ENCODE peak calls at places on chromosomes 7 and 10, in six cellular contexts. One of them, this sample, is unnamed.

GRCh38 chr7:91265693-91266066 is 1.4 kb downstream of the FZD1 start:
- DNase-seq in GM23338: peak; percentile 36
- DNase-seq in ovary: no peak
- DNase-seq in GM12865: peak; percentile 35
- DNase-seq in fibroblast of mammary gland: no peak
- DNase-seq in HFFc6: no peak
- DNase-seq in this sample: no peak

GRCh38 chr7:128886391-128887168 is 23.9 kb downstream of the ATP6V1F start:
- DNase-seq in GM23338: no peak
- DNase-seq in ovary: no peak
- DNase-seq in GM12865: no peak
- DNase-seq in fibroblast of mammary gland: no peak
- DNase-seq in HFFc6: no peak
- DNase-seq in this sample: no peak

GRCh38 chr7:19069842-19070241 is 47.6 kb downstream of the TWIST1 start:
- DNase-seq in GM23338: peak; percentile 59
- DNase-seq in ovary: no peak
- DNase-seq in GM12865: no peak
- DNase-seq in fibroblast of mammary gland: peak; percentile 26
- DNase-seq in HFFc6: peak; percentile 15
- DNase-seq in this sample: no peak

GRCh38 chr7:25781704-25782103 is 370.3 kb upstream of the NFE2L3 start:
- DNase-seq in GM23338: no peak
- DNase-seq in ovary: no peak
- DNase-seq in GM12865: no peak
- DNase-seq in fibroblast of mammary gland: no peak
- DNase-seq in HFFc6: no peak
- DNase-seq in this sample: no peak

GRCh38 chr10:114176511-114176910 is 2.5 kb upstream of the CCDC186 start:
- DNase-seq in GM23338: no peak
- DNase-seq in ovary: no peak
- DNase-seq in GM12865: no peak
- DNase-seq in fibroblast of mammary gland: no peak
- DNase-seq in HFFc6: no peak
- DNase-seq in this sample: no peak

GRCh38 chr10:77111611-77112550 is 525.7 kb downstream of the KCNMA1 start:
- DNase-seq in GM23338: peak; percentile 74
- DNase-seq in ovary: no peak
- DNase-seq in GM12865: peak; percentile 34
- DNase-seq in fibroblast of mammary gland: peak; percentile 89
- DNase-seq in HFFc6: peak; percentile 80
- DNase-seq in this sample: peak; percentile 49

GRCh38 chr7:64768824-64769223 is 25.4 kb upstream of the ZNF138 start:
- DNase-seq in GM23338: no peak
- DNase-seq in ovary: no peak
- DNase-seq in GM12865: no peak
- DNase-seq in fibroblast of mammary gland: no peak
- DNase-seq in HFFc6: no peak
- DNase-seq in this sample: no peak

GRCh38 chr10:128069351-128070051 is 56.7 kb downstream of the MKI67 start:
- DNase-seq in GM23338: peak; percentile 87
- DNase-seq in ovary: peak; percentile 79
- DNase-seq in GM12865: peak; percentile 86
- DNase-seq in fibroblast of mammary gland: peak; percentile 77
- DNase-seq in HFFc6: peak; percentile 50
- DNase-seq in this sample: peak; percentile 54

GRCh38 chr10:60491162-60491561 is 101.5 kb upstream of the ANK3 start:
- DNase-seq in GM23338: no peak
- DNase-seq in ovary: no peak
- DNase-seq in GM12865: no peak
- DNase-seq in fibroblast of mammary gland: no peak
- DNase-seq in HFFc6: no peak
- DNase-seq in this sample: no peak

GRCh38 chr10:117391436-117392205 is 16.4 kb upstream of the PDZD8 start:
- DNase-seq in GM23338: no peak
- DNase-seq in ovary: no peak
- DNase-seq in GM12865: no peak
- DNase-seq in fibroblast of mammary gland: peak; percentile 47
- DNase-seq in HFFc6: peak; percentile 74
- DNase-seq in this sample: no peak

GRCh38 chr10:77355844-77356243 is 281.8 kb downstream of the KCNMA1 start:
- DNase-seq in GM23338: no peak
- DNase-seq in ovary: no peak
- DNase-seq in GM12865: no peak
- DNase-seq in fibroblast of mammary gland: peak; percentile 97
- DNase-seq in HFFc6: peak; percentile 95
- DNase-seq in this sample: peak; percentile 56

GRCh38 chr10:88472540-88472939 is 110.6 kb downstream of the RNLS start:
- DNase-seq in GM23338: peak; percentile 8
- DNase-seq in ovary: no peak
- DNase-seq in GM12865: peak; percentile 20
- DNase-seq in fibroblast of mammary gland: peak; percentile 22
- DNase-seq in HFFc6: peak; percentile 6
- DNase-seq in this sample: no peak
- TF ChIP-seq CTCF in GM23338: peak; percentile 28
- TF ChIP-seq CTCF in ovary: no peak
- TF ChIP-seq CTCF in GM12865: peak; percentile 3
- TF ChIP-seq CTCF in fibroblast of mammary gland: no peak
- TF ChIP-seq CTCF in HFFc6: peak; percentile 45
- TF ChIP-seq CTCF in this sample: peak; percentile 3

DNA sequence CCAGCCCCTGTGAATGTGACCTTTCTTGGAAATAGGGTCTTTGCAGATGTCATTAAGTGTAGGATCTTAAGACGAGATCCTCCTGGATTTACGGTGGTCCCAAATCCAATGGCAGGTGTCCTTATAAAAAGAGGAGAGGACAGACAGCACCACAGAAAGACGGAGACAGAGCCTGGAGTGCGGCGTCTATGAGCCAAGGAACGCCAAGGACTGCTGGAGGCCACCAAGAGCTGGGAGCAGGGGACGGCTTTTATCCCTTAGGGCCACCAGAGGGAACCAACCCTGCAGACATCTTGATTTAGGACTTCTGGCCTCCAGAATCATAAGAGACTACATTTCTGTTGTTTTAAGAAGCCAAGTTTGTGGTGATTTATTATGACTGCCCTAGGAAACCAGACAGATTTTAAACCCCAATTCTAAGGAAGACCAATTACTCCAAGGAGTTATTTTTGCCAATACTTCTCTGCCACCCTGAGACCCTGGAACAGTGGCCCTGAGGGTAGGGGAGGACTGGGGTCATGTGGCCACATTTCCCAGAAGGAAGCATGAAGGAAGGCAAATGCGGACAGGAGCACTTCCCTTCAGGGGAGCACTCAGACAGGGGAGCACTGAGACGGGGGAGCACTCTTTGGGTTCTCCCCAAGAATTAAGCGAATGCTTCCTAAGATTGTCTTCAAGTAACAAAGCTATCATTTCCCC is 67.6 kb downstream of the CHST15 start:
- DNase-seq in GM23338: peak; percentile 25
- DNase-seq in ovary: no peak
- DNase-seq in GM12865: peak; percentile 56
- DNase-seq in fibroblast of mammary gland: peak; percentile 28
- DNase-seq in HFFc6: peak; percentile 44
- DNase-seq in this sample: no peak
- TF ChIP-seq CTCF in GM23338: peak; percentile 52
- TF ChIP-seq CTCF in ovary: no peak
- TF ChIP-seq CTCF in GM12865: peak; percentile 42
- TF ChIP-seq CTCF in fibroblast of mammary gland: peak; percentile 18
- TF ChIP-seq CTCF in HFFc6: peak; percentile 72
- TF ChIP-seq CTCF in this sample: peak; percentile 42

DNA sequence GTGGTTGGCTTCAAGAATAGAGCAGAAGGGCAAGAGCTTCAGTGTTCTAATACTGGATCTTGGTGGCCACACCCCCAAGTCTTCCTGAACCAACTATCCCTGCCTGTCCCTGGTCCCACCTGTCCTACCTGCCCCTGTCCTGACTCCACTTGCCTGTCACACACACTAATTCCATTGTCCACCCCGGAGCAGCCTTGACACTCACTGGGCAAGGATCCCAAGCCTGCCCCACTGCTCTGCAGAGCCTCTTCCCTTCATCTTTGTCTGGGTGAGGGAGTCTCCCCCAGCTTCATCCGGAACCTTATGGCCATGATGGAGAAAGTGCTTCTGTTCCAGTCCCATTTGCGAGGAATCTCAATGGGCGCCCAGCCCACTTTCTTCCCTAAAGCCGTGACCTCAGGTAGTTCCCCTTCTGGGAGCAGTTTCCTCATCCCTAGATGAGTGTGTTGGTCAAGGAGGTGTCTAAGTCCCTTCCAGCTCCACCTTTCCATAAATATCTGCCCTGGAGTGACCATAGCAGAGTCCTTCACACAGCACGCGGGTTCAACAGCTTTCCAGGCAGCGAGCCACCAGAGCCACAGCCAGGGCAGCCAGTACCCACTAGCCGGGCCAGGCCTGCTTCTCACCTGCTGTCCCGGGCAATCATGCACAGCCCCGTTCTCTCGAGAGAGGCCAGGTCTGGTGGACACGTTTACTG is 61.5 kb downstream of the VIPR2 start:
- DNase-seq in GM23338: no peak
- DNase-seq in ovary: no peak
- DNase-seq in GM12865: no peak
- DNase-seq in fibroblast of mammary gland: no peak
- DNase-seq in HFFc6: no peak
- DNase-seq in this sample: no peak
- TF ChIP-seq CTCF in GM23338: no peak
- TF ChIP-seq CTCF in ovary: no peak
- TF ChIP-seq CTCF in GM12865: no peak
- TF ChIP-seq CTCF in fibroblast of mammary gland: no peak
- TF ChIP-seq CTCF in HFFc6: no peak
- TF ChIP-seq CTCF in this sample: no peak

GRCh38 chr7:117479480-117480224 is at the start of gene CFTR:
- DNase-seq in GM23338: peak; percentile 75
- DNase-seq in ovary: peak; percentile 13
- DNase-seq in GM12865: no peak
- DNase-seq in fibroblast of mammary gland: no peak
- DNase-seq in HFFc6: no peak
- DNase-seq in this sample: no peak

GRCh38 chr7:117484988-117485655 is 5.3 kb downstream of the CFTR start:
- DNase-seq in GM23338: peak; percentile 49
- DNase-seq in ovary: no peak
- DNase-seq in GM12865: no peak
- DNase-seq in fibroblast of mammary gland: no peak
- DNase-seq in HFFc6: no peak
- DNase-seq in this sample: no peak

GRCh38 chr7:117478796-117479479 is 887 bp upstream of the CFTR start:
- DNase-seq in GM23338: peak; percentile 43
- DNase-seq in ovary: no peak
- DNase-seq in GM12865: no peak
- DNase-seq in fibroblast of mammary gland: no peak
- DNase-seq in HFFc6: no peak
- DNase-seq in this sample: no peak

GRCh38 chr7:117480978-117481377 is 1.2 kb downstream of the CFTR start:
- DNase-seq in GM23338: peak; percentile 19
- DNase-seq in ovary: no peak
- DNase-seq in GM12865: no peak
- DNase-seq in fibroblast of mammary gland: no peak
- DNase-seq in HFFc6: no peak
- DNase-seq in this sample: no peak
- TF ChIP-seq CTCF in GM23338: peak; percentile 60
- TF ChIP-seq CTCF in ovary: no peak
- TF ChIP-seq CTCF in GM12865: no peak
- TF ChIP-seq CTCF in fibroblast of mammary gland: no peak
- TF ChIP-seq CTCF in HFFc6: no peak
- TF ChIP-seq CTCF in this sample: no peak

GRCh38 chr7:158255558-158255957 is 332.1 kb downstream of the PTPRN2 start:
- DNase-seq in GM23338: no peak
- DNase-seq in ovary: no peak
- DNase-seq in GM12865: no peak
- DNase-seq in fibroblast of mammary gland: no peak
- DNase-seq in HFFc6: no peak
- DNase-seq in this sample: no peak
- TF ChIP-seq CTCF in GM23338: no peak
- TF ChIP-seq CTCF in ovary: no peak
- TF ChIP-seq CTCF in GM12865: no peak
- TF ChIP-seq CTCF in fibroblast of mammary gland: no peak
- TF ChIP-seq CTCF in HFFc6: no peak
- TF ChIP-seq CTCF in this sample: no peak

GRCh38 chr7:149790146-149790548 is 16.8 kb upstream of the ZNF467 start:
- DNase-seq in GM23338: peak; percentile 85
- DNase-seq in ovary: no peak
- DNase-seq in GM12865: no peak
- DNase-seq in fibroblast of mammary gland: no peak
- DNase-seq in HFFc6: no peak
- DNase-seq in this sample: no peak
- TF ChIP-seq CTCF in GM23338: peak; percentile 82
- TF ChIP-seq CTCF in ovary: no peak
- TF ChIP-seq CTCF in GM12865: peak; percentile 21
- TF ChIP-seq CTCF in fibroblast of mammary gland: no peak
- TF ChIP-seq CTCF in HFFc6: peak; percentile 42
- TF ChIP-seq CTCF in this sample: peak; percentile 21

DNA sequence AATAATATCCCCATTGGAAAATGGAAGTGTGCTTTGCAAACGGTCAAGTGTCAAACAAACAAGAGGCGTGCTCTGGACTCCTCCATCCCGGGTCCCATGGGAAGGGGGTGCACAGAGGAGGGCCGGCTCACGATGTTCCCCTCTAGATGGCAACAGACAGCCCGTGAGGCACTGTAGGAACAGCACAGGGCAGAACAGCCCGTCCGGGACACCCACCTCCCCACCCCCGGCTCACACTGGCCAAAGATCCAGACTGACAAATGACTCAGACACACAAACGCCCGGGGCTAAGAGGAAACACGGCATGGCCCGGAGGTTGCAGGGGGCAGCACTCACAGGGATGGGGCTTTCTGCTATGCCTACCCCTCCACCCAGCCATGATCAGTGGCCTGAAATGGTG is 4.9 kb upstream of the ELN start:
- DNase-seq in GM23338: peak; percentile 35
- DNase-seq in ovary: peak; percentile 73
- DNase-seq in GM12865: no peak
- DNase-seq in fibroblast of mammary gland: peak; percentile 53
- DNase-seq in HFFc6: peak; percentile 79
- DNase-seq in this sample: peak; percentile 25
- TF ChIP-seq CTCF in GM23338: no peak
- TF ChIP-seq CTCF in ovary: peak; percentile 17
- TF ChIP-seq CTCF in GM12865: no peak
- TF ChIP-seq CTCF in fibroblast of mammary gland: no peak
- TF ChIP-seq CTCF in HFFc6: peak; percentile 54
- TF ChIP-seq CTCF in this sample: peak; percentile 8